ENCODE peak calls at places on chromosomes 12 and 14, in four cellular contexts. K is SK-N-SH, F is GM12892, P is HepG2. W is an unnamed sample.

GRCh38 chr12:127459166-127459565 is 807.8 kb upstream of the TMEM132C start:
- DNase-seq in K (no peak), F (no peak), P (no peak), W (no peak)

GRCh38 chr14:74735113-74735512 is 22.2 kb downstream of the FCF1 start:
- DNase-seq in K (no peak), F (no peak), P (no peak), W (no peak)

GRCh38 chr12:11650697-11651281 is 1.3 kb downstream of the ETV6 start:
- DNase-seq in K (peak; percentile 37), F (no peak), P (peak; percentile 31), W (no peak)

GRCh38 chr12:105820407-105821140 is 318.2 kb downstream of the NUAK1 start:
- DNase-seq in K (no peak), F (no peak), P (peak; percentile 40), W (no peak)

GRCh38 chr12:57776247-57776587 is 3.8 kb downstream of the EEF1AKMT3 start:
- DNase-seq in K (no peak), F (no peak), P (no peak), W (no peak)

GRCh38 chr12:52644078-52644415 is 8.0 kb downstream of the KRT2 start:
- DNase-seq in K (no peak), F (no peak), P (no peak), W (no peak)

GRCh38 chr12:50979369-50980052 is 27.2 kb downstream of the HIGD1C start:
- DNase-seq in K (no peak), F (peak; percentile 18), P (no peak), W (no peak)

GRCh38 chr12:28568709-28569108 is 378.5 kb downstream of the CCDC91 start:
- DNase-seq in K (peak; percentile 32), F (no peak), P (no peak), W (no peak)

GRCh38 chr12:68521848-68522502 is 88.7 kb upstream of the RAP1B start:
- DNase-seq in K (no peak), F (no peak), P (no peak), W (no peak)

GRCh38 chr12:63319386-63319785 is 168.4 kb upstream of the AVPR1A start:
- DNase-seq in K (no peak), F (no peak), P (no peak), W (no peak)

GRCh38 chr14:68140801-68141200 is 321.2 kb downstream of the RAD51B start:
- DNase-seq in K (no peak), F (no peak), P (no peak), W (no peak)

GRCh38 chr12:76186507-76186906 is 102.0 kb upstream of the NAP1L1 start:
- DNase-seq in K (no peak), F (no peak), P (no peak), W (no peak)

GRCh38 chr12:104384141-104384880 is 72.4 kb upstream of the CHST11 start:
- DNase-seq in K (no peak), F (no peak), P (no peak), W (no peak)

GRCh38 chr14:24903337-24903736 is 146.6 kb downstream of the STXBP6 start:
- DNase-seq in K (no peak), F (no peak), P (no peak), W (no peak)

GRCh38 chr12:828726-829395 is 76.5 kb downstream of the WNK1 start:
- DNase-seq in K (no peak), F (no peak), P (no peak), W (no peak)

GRCh38 chr12:33251548-33251947 is 188.1 kb downstream of the SYT10 start:
- DNase-seq in K (no peak), F (no peak), P (no peak), W (no peak)

GRCh38 chr12:17204289-17205054 is 598.5 kb upstream of the LMO3 start:
- DNase-seq in K (no peak), F (no peak), P (no peak), W (no peak)

GRCh38 chr12:49478949-49479664 is 59.7 kb upstream of the KCNH3 start:
- DNase-seq in K (no peak), F (no peak), P (no peak), W (no peak)

GRCh38 chr12:19884081-19884480 is 444.8 kb downstream of the AEBP2 start:
- DNase-seq in K (no peak), F (no peak), P (no peak), W (no peak)

GRCh38 chr12:98260276-98260675 is 255.1 kb upstream of the TMPO start:
- DNase-seq in K (no peak), F (no peak), P (no peak), W (no peak)

GRCh38 chr12:67794151-67794550 is 145.6 kb downstream of the DYRK2 start:
- DNase-seq in K (no peak), F (no peak), P (no peak), W (no peak)

GRCh38 chr12:98136544-98136943 is 378.8 kb upstream of the TMPO start:
- DNase-seq in K (no peak), F (no peak), P (no peak), W (no peak)

GRCh38 chr12:79186506-79186905 is 321.9 kb downstream of the SYT1 start:
- DNase-seq in K (no peak), F (no peak), P (no peak), W (no peak)

GRCh38 chr12:100988278-100988625 is 193.7 kb downstream of the ANO4 start:
- DNase-seq in K (no peak), F (no peak), P (no peak), W (no peak)

GRCh38 chr14:101877766-101878165 is 86.6 kb upstream of the DYNC1H1 start:
- DNase-seq in K (no peak), F (no peak), P (no peak), W (no peak)

GRCh38 chr12:123065666-123066457 is 85.0 kb downstream of the PITPNM2 start:
- DNase-seq in K (no peak), F (no peak), P (no peak), W (no peak)

GRCh38 chr14:73295198-73295796 is 58.0 kb downstream of the PAPLN start:
- DNase-seq in K (peak; percentile 58), F (no peak), P (peak; percentile 27), W (no peak)

GRCh38 chr14:33951183-33951840 is 438 bp upstream of the EGLN3 start:
- DNase-seq in K (no peak), F (no peak), P (no peak), W (no peak)

GRCh38 chr14:38208825-38209562 is 1.3 kb downstream of the SSTR1 start:
- DNase-seq in K (no peak), F (no peak), P (peak; percentile 33), W (no peak)
- TF ChIP-seq TAF1 in K (no peak), F (no peak), P (no peak), W (no peak)

GRCh38 chr12:94641283-94641682 is 9.1 kb downstream of the TMCC3 start:
- DNase-seq in K (no peak), F (no peak), P (no peak), W (no peak)

GRCh38 chr12:94643585-94643984 is 6.8 kb downstream of the TMCC3 start:
- DNase-seq in K (no peak), F (no peak), P (no peak), W (no peak)

GRCh38 chr12:94648578-94648977 is 1.8 kb downstream of the TMCC3 start:
- DNase-seq in K (no peak), F (no peak), P (no peak), W (no peak)

GRCh38 chr12:94644141-94644575 is 6.2 kb downstream of the TMCC3 start:
- DNase-seq in K (no peak), F (no peak), P (no peak), W (no peak)

GRCh38 chr12:94644622-94645021 is 5.7 kb downstream of the TMCC3 start:
- DNase-seq in K (no peak), F (no peak), P (no peak), W (no peak)
- TF ChIP-seq TAF1 in K (no peak), F (no peak), P (no peak), W (no peak)

GRCh38 chr12:109875572-109876131 is 4.7 kb downstream of the GLTP start:
- DNase-seq in K (peak; percentile 13), F (no peak), P (no peak), W (peak; percentile 39)
- TF ChIP-seq TAF1 in K (no peak), F (no peak), P (no peak), W (no peak)

DNA sequence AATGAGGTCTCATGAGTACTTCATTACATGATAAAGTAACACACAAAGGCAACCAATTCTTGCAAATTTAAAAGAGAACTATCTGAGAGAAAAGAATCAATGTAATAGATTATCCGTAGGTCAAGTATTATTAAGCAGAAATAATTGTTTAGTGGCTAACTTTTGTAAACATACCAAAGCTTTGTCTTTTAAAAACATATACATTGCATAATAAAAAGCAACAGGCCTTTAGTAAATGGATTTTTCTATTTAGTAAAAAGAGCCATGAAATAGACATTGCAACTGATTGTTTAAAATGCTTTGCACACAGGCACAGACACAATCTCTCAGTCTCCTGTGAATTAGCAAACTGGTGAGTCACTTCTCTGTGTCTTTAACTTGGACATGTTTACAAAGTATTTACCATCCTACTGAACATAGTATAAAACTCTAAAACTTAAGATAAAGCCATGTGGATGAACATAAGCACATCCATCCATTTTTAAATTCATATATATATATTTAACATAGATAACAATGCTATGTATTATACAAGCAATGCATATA is 518.7 kb upstream of the MGAT4C start:
- DNase-seq in K (no peak), F (no peak), P (no peak), W (no peak)
- TF ChIP-seq TAF1 in K (no peak), F (no peak), P (no peak), W (no peak)

GRCh38 chr14:51087024-51087423 is 7.9 kb downstream of the TRIM9 start:
- DNase-seq in K (no peak), F (no peak), P (no peak), W (no peak)
- TF ChIP-seq TAF1 in K (no peak), F (no peak), P (no peak), W (no peak)

DNA sequence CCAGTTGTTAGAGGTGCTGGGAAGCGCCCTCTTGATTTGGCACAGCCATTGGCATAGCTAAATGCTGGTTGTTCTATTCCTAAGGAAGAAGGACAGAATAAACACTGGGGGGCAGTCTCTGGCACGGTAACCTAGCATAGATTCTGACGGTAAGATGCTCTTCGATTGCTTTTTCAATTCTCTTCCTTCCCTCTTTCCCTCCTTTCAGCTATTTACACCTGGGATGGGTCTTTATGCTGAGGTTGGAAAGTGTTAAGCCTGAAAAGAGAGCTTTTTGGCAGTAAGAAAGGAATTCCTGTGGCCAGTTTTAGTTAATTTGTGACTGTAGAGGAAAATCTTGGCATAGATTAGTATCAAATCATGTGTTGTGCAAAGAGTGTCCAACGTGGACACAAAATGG is 162.8 kb downstream of the SNAPC1 start:
- DNase-seq in K (no peak), F (no peak), P (peak; percentile 5), W (no peak)
- TF ChIP-seq TAF1 in K (no peak), F (no peak), P (no peak), W (no peak)